ENCODE peak calls at places on chromosomes 1 and 21, in four cellular contexts. N is A549, I is transverse colon, Y is heart right ventricle. Q is an unnamed sample. For H3K4me1 and H3K9me3, the result is how much of the 10 kb centered on the place peaks cover.

GRCh38 chr1:54298284-54299033 is 98.5 kb downstream of the MRPL37 start:
- DNase-seq in Y (no peak), I (no peak), N (peak), Q (no peak)

GRCh38 chr1:41366428-41367101 is 5.3 kb downstream of the FOXO6 start:
- DNase-seq in N (no peak), I (no peak), Y (no peak), Q (peak)

GRCh38 chr1:109089242-109090015 is 1.1 kb upstream of the TMEM167B start:
- DNase-seq in I (peak), N (peak), Y (peak), Q (no peak)

GRCh38 chr1:72649211-72649888 is 367.0 kb upstream of the NEGR1 start:
- DNase-seq in N (no peak), Y (no peak), I (no peak), Q (no peak)

GRCh38 chr1:227887697-227888403 is 59.9 kb downstream of the WNT9A start:
- DNase-seq in N (no peak), Y (peak), I (peak), Q (peak)

GRCh38 chr1:16243936-16244649 is 7.1 kb upstream of the CPLANE2 start:
- DNase-seq in I (peak), N (peak), Y (peak), Q (peak)

GRCh38 chr1:230987446-230987845 is 8.6 kb downstream of the ARV1 start:
- DNase-seq in I (no peak), N (no peak), Y (no peak), Q (no peak)

GRCh38 chr1:232995189-232995588 is 44.8 kb downstream of the NTPCR start:
- DNase-seq in N (no peak), Y (no peak), I (no peak), Q (no peak)

GRCh38 chr1:245753807-245754206 is 599.0 kb downstream of the KIF26B start:
- DNase-seq in N (no peak), I (no peak), Y (no peak), Q (no peak)

GRCh38 chr1:8409666-8410065 is 91.8 kb downstream of the SLC45A1 start:
- DNase-seq in N (no peak), Y (no peak), I (no peak), Q (no peak)

GRCh38 chr21:39388811-39389155 is 39.9 kb upstream of the HMGN1 start:
- DNase-seq in I (no peak), Y (no peak), N (no peak), Q (no peak)
- H3K4me1 ChIP-seq in I (under half), Y (under half), N (under half), Q (under half)

GRCh38 chr1:5794279-5794678 is 197.9 kb downstream of the NPHP4 start:
- DNase-seq in I (no peak), N (no peak), Y (no peak), Q (no peak)
- H3K9me3 ChIP-seq in I (under half), N (under half), Y (under half), Q (under half)

GRCh38 chr1:26432793-26433192 is 672 bp downstream of the DHDDS start:
- DNase-seq in N (no peak), Y (no peak), I (peak), Q (no peak)

GRCh38 chr1:26438041-26438440 is 5.9 kb downstream of the DHDDS start:
- DNase-seq in I (no peak), Y (no peak), N (no peak), Q (no peak)

GRCh38 chr1:26429741-26430140 is 2.4 kb upstream of the DHDDS start:
- DNase-seq in N (no peak), Y (no peak), I (no peak), Q (no peak)

GRCh38 chr1:26434161-26434752 is 2.1 kb downstream of the DHDDS start:
- DNase-seq in Y (no peak), N (no peak), I (no peak), Q (no peak)

DNA sequence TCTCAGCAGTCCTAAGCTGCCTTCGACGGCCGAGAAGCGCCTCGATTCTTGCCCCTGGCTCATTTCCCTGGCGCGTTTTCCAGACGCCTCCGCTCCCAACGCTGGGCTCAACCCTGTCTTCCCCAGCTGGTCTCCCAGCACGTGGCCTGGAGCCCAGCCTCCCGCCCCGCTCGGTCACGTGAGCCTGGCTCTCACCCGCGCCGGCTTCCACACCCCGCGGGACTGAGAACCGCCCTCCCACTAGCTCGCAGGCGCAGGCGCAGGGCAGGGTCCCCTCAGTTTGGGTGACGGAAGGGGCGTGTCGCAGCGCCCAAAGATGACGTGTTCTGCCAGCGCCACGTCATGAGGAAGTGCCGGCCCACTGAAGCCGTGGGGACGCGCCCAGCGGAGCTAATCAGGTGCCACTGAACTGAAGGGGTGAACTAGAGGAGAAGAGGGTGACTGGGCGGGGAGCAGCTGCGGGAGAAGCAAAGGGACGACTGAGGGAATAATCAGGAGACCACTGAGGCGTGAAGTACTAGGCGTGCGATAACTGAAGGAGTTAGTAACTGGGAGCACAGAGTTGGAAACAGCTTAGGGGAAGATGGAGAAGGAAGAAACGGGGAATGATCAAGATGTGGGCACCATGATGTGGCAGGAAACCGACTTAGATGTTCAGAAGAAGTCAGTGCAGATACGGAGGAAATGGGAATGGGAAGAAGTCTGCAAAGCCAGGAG is at the start of gene DHDDS:
- DNase-seq in N (peak), Y (peak), I (peak), Q (peak)
- H3K27ac ChIP-seq in N (peak), Y (peak), I (peak), Q (peak)

DNA sequence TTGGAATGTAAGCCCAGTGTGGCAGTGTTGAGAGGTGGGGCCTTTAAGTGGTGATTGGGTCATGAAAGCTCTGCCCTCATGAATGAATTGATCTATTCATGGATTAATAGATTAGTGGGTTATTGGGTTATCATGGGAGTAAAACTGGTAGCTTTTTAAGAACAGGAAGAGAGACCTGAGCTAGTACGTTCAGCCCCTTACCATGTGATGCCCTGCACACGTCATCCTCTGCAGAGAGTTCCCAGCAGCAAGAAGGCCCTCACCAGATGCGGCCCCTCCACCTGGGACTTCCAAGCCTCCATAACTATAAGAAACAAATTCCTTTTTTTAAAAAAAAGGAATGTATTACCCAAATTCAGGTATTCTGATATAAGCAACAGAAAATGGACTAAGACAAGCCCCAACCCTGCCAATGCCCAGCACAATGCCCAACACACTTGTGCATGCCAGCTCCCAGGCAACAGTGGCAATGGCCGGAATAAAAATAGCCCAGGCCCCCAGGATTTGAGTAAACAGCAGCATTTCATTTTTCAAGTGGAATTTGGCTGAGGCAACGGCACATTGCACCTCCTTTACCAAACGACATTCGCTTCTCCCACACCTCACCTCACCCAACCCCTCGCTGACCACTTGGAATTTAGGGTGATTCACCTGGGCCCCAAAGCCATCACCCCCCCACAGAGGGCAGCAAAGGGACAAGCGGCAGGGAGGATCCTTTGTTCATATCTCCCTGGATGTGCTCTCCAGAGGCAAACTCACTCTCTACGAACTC is 215.9 kb downstream of the TOMM20 start:
- DNase-seq in Y (no peak), I (no peak), N (no peak), Q (no peak)
- H3K4me1 ChIP-seq in Y (half or more), I (under half), N (under half), Q (under half)

GRCh38 chr1:158179301-158180041 is 1.2 kb upstream of the CD1D start:
- DNase-seq in N (no peak), Y (no peak), I (peak), Q (no peak)

GRCh38 chr1:158180741-158181576 is at the start of gene CD1D:
- DNase-seq in N (no peak), I (peak), Y (peak), Q (no peak)

GRCh38 chr1:158177705-158178450 is 2.8 kb upstream of the CD1D start:
- DNase-seq in N (peak), Y (peak), I (peak), Q (peak)

GRCh38 chr1:158181577-158181922 is 855 bp downstream of the CD1D start:
- DNase-seq in I (no peak), N (no peak), Y (no peak), Q (no peak)

GRCh38 chr1:158176399-158176798 is 4.3 kb upstream of the CD1D start:
- DNase-seq in Y (no peak), N (no peak), I (no peak), Q (no peak)
- H3K9me3 ChIP-seq in Y (under half), N (under half), I (under half), Q (under half)

GRCh38 chr1:19313636-19313959 is 1.5 kb downstream of the SLC66A1 start:
- DNase-seq in N (no peak), I (no peak), Y (no peak), Q (no peak)
- H3K27ac ChIP-seq in N (no peak), I (no peak), Y (no peak), Q (no peak)

GRCh38 chr1:207825719-207826556 is 74.1 kb downstream of the CD46 start:
- DNase-seq in Y (peak), N (peak), I (peak), Q (peak)
- H3K4me1 ChIP-seq in Y (half or more), N (half or more), I (half or more), Q (half or more)

DNA sequence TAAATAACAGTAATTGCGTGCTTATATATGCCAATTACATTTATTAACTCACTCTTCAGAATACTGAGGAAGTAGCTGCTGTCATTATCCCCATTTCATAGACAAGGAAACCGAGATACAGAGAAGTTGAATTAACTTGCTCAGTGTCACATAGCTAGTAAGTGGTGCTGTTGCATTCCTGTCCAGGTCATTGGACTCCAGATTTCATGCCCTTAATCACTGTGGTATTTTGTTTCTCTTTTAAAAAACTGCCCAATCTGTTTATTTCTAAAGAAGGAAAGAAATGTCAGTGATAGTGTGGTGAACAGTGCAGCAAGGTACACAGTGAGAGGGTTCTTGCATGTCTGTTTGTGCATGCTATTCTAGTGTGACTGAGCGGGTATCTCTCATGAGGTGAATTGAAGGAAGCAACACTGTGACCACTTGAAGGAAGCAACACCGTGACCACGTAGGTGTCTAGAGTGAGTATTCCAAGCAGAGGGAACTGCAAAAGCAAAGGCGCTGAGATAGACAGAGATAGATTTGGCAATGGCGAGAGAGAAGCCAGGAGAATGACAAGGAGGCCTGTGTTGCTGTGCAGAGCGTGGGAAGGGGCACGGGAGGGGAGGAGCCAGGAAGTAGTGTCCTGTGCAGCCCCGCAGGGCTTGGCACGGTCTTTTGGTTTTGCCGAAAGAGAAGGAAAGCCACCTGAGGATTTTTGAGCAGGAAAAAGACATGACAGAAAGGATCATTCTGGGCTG is 95.9 kb downstream of the CAMTA1 start:
- DNase-seq in N (no peak), I (no peak), Y (no peak), Q (no peak)
- H3K9me3 ChIP-seq in N (under half), I (under half), Y (under half), Q (under half)

DNA sequence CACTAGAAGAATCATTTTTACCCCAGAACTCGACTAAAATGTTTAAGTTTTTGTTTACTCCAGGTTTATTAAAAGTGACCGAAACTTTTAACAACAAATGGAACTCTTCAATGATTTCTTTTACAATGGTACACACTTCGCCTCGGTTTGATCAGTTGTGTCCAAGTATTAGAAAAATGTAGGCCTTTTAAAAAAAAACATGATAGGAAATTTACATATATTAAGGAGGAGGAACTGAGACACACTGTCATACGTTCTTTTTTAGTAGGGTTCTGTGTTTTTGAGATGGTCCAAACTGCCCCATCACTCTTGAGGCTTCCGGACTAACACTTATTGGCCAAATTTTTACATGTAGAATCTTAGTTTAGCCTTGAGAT is 1.3 kb downstream of the PRDM2 start:
- DNase-seq in I (no peak), Y (no peak), N (no peak), Q (no peak)
- H3K27ac ChIP-seq in I (peak), Y (peak), N (no peak), Q (peak)

DNA sequence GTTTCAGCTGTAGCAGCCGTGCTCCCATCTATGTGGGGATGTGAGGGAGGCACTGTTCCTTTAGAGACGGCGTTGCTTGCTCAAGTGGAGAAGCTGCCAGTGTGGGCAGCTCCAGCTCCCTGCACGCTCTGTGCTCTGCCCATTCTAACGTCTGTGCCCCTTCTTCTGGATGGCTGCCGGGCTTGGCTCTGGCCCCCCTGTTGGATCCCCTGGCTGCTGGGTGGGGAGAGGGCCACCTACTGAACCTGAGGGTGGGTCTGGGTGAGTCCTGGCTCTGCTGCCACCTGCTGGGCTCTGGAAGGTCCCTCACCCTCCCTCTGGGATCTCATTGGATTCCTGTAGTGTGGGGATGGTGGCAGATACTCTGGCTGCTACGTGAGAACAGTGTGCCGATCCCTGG is 5.0 kb downstream of the PFKL start:
- DNase-seq in I (peak), Y (no peak), N (peak), Q (peak)
- H3K4me1 ChIP-seq in I (under half), Y (under half), N (under half), Q (under half)